ENCODE peak calls at places on chromosomes 1 and 21, in ten cellular contexts. H is fibroblast of pulmonary artery; J is GM19239; U is GM20000; F is anterior cingulate cortex; Z is NAMALWA; C is stimulated activated effector memory CD8-positive, alpha-beta T cell treated with anti-CD3 and anti-CD28 coated beads, Interleukin-12 subunit alpha, Interleukin-12 subunit beta, amount 100 ng/mL, for 72 hours; B is stimulated activated CD8-positive, alpha-beta memory T cell treated with anti-CD3 and anti-CD28 coated beads, Interleukin-15, amount 100 ng/mL, for 24 hours; V is B cell; I is GM12878. R is an unnamed sample.

GRCh38 chr1:1624443-1625403 is 7.2 kb upstream of the MMP23B start:
- DNase-seq in H (no peak), J (no peak), U (no peak), F (no peak), Z (no peak), C (no peak), B (no peak), V (no peak), I (no peak), R (no peak)

GRCh38 chr1:94646151-94646643 is 104.6 kb upstream of the F3 start:
- DNase-seq in H (peak; percentile 76), J (no peak), U (no peak), F (no peak), Z (no peak), C (no peak), B (no peak), V (no peak), I (no peak), R (no peak)

GRCh38 chr1:17860812-17861211 is 105.7 kb downstream of the ACTL8 start:
- DNase-seq in H (no peak), J (no peak), U (no peak), F (no peak), Z (no peak), C (no peak), B (no peak), V (no peak), I (no peak), R (no peak)

GRCh38 chr21:17269760-17270159 is 243.1 kb upstream of the CXADR start:
- DNase-seq in H (no peak), J (no peak), U (no peak), F (no peak), Z (no peak), C (no peak), B (no peak), V (no peak), I (no peak), R (no peak)

GRCh38 chr1:230797376-230798186 is 50.4 kb downstream of the CAPN9 start:
- DNase-seq in H (peak; percentile 81), J (no peak), U (no peak), F (peak; percentile 88), Z (peak; percentile 34), C (no peak), B (no peak), V (no peak), I (no peak), R (no peak)

GRCh38 chr1:21706151-21706835 is 37.1 kb upstream of the RAP1GAP start:
- DNase-seq in H (peak; percentile 32), J (no peak), U (no peak), F (peak; percentile 25), Z (peak; percentile 33), C (no peak), B (no peak), V (peak; percentile 69), I (no peak), R (no peak)

GRCh38 chr1:22387888-22388564 is 63.6 kb upstream of the ZBTB40 start:
- DNase-seq in H (peak; percentile 11), J (no peak), U (no peak), F (no peak), Z (no peak), C (no peak), B (no peak), V (no peak), I (no peak), R (no peak)

GRCh38 chr1:15073799-15074308 is 79.7 kb upstream of the TMEM51 start:
- DNase-seq in H (no peak), J (no peak), U (no peak), F (no peak), Z (no peak), C (no peak), B (no peak), V (no peak), I (no peak), R (no peak)